ENCODE peak calls at places on chromosomes 16 and 17, in seven cellular contexts. One of them, this sample, is unnamed.

GRCh38 chr16:78925071-78925714 is 675.3 kb downstream of the MAF start:
- DNase-seq in mesothelial cell of epicardium: no peak
- DNase-seq in psoas muscle: peak
- DNase-seq in activated B cell treated with CpG ODN at 0.5 μM for 24 hours: no peak
- DNase-seq in fibroblast of lung: no peak
- DNase-seq in AG10803: no peak
- DNase-seq in RWPE1: peak
- DNase-seq in this sample: no peak

GRCh38 chr16:10828851-10829331 is 10.3 kb upstream of the TVP23A start:
- DNase-seq in mesothelial cell of epicardium: no peak
- DNase-seq in psoas muscle: peak
- DNase-seq in activated B cell treated with CpG ODN at 0.5 μM for 24 hours: no peak
- DNase-seq in fibroblast of lung: peak
- DNase-seq in AG10803: peak
- DNase-seq in RWPE1: peak
- DNase-seq in this sample: no peak

GRCh38 chr17:13940858-13941665 is 128.2 kb upstream of the COX10 start:
- DNase-seq in mesothelial cell of epicardium: no peak
- DNase-seq in psoas muscle: no peak
- DNase-seq in activated B cell treated with CpG ODN at 0.5 μM for 24 hours: no peak
- DNase-seq in fibroblast of lung: peak
- DNase-seq in AG10803: peak
- DNase-seq in RWPE1: peak
- DNase-seq in this sample: no peak

GRCh38 chr16:70678898-70679652 is 6.8 kb downstream of the MTSS2 start:
- DNase-seq in mesothelial cell of epicardium: no peak
- DNase-seq in psoas muscle: peak
- DNase-seq in activated B cell treated with CpG ODN at 0.5 μM for 24 hours: no peak
- DNase-seq in fibroblast of lung: no peak
- DNase-seq in AG10803: no peak
- DNase-seq in RWPE1: no peak
- DNase-seq in this sample: no peak

GRCh38 chr16:1908081-1908633 is 10.1 kb downstream of the HS3ST6 start:
- DNase-seq in mesothelial cell of epicardium: no peak
- DNase-seq in psoas muscle: no peak
- DNase-seq in activated B cell treated with CpG ODN at 0.5 μM for 24 hours: no peak
- DNase-seq in fibroblast of lung: no peak
- DNase-seq in AG10803: peak
- DNase-seq in RWPE1: no peak
- DNase-seq in this sample: no peak

GRCh38 chr17:7848131-7848579 is 6.7 kb upstream of the TMEM88 start:
- DNase-seq in mesothelial cell of epicardium: no peak
- DNase-seq in psoas muscle: no peak
- DNase-seq in activated B cell treated with CpG ODN at 0.5 μM for 24 hours: no peak
- DNase-seq in fibroblast of lung: no peak
- DNase-seq in AG10803: no peak
- DNase-seq in RWPE1: no peak
- DNase-seq in this sample: no peak

GRCh38 chr17:65530158-65530984 is 31.1 kb downstream of the AXIN2 start:
- DNase-seq in mesothelial cell of epicardium: no peak
- DNase-seq in psoas muscle: no peak
- DNase-seq in activated B cell treated with CpG ODN at 0.5 μM for 24 hours: no peak
- DNase-seq in fibroblast of lung: no peak
- DNase-seq in AG10803: no peak
- DNase-seq in RWPE1: no peak
- DNase-seq in this sample: no peak

GRCh38 chr16:82331397-82331796 is 161.4 kb upstream of the MPHOSPH6 start:
- DNase-seq in mesothelial cell of epicardium: no peak
- DNase-seq in psoas muscle: no peak
- DNase-seq in activated B cell treated with CpG ODN at 0.5 μM for 24 hours: no peak
- DNase-seq in fibroblast of lung: no peak
- DNase-seq in AG10803: no peak
- DNase-seq in RWPE1: no peak
- DNase-seq in this sample: no peak

GRCh38 chr17:55699178-55699865 is 23.3 kb downstream of the TMEM100 start:
- DNase-seq in mesothelial cell of epicardium: no peak
- DNase-seq in psoas muscle: no peak
- DNase-seq in activated B cell treated with CpG ODN at 0.5 μM for 24 hours: no peak
- DNase-seq in fibroblast of lung: no peak
- DNase-seq in AG10803: no peak
- DNase-seq in RWPE1: no peak
- DNase-seq in this sample: no peak

GRCh38 chr17:43219746-43220380 is 8.2 kb downstream of the TMEM106A start:
- DNase-seq in mesothelial cell of epicardium: no peak
- DNase-seq in psoas muscle: no peak
- DNase-seq in activated B cell treated with CpG ODN at 0.5 μM for 24 hours: no peak
- DNase-seq in fibroblast of lung: no peak
- DNase-seq in AG10803: no peak
- DNase-seq in RWPE1: no peak
- DNase-seq in this sample: no peak

GRCh38 chr17:27602721-27603445 is 28.1 kb upstream of the LGALS9 start:
- DNase-seq in mesothelial cell of epicardium: peak
- DNase-seq in psoas muscle: peak
- DNase-seq in activated B cell treated with CpG ODN at 0.5 μM for 24 hours: peak
- DNase-seq in fibroblast of lung: peak
- DNase-seq in AG10803: peak
- DNase-seq in RWPE1: peak
- DNase-seq in this sample: peak

GRCh38 chr17:35057332-35057915 is 6.1 kb downstream of the RFFL start:
- DNase-seq in mesothelial cell of epicardium: no peak
- DNase-seq in psoas muscle: no peak
- DNase-seq in activated B cell treated with CpG ODN at 0.5 μM for 24 hours: no peak
- DNase-seq in fibroblast of lung: no peak
- DNase-seq in AG10803: no peak
- DNase-seq in RWPE1: no peak
- DNase-seq in this sample: no peak

GRCh38 chr16:69217433-69217832 is 30.5 kb downstream of the SNTB2 start:
- DNase-seq in mesothelial cell of epicardium: no peak
- DNase-seq in psoas muscle: no peak
- DNase-seq in activated B cell treated with CpG ODN at 0.5 μM for 24 hours: no peak
- DNase-seq in fibroblast of lung: peak
- DNase-seq in AG10803: peak
- DNase-seq in RWPE1: peak
- DNase-seq in this sample: no peak

GRCh38 chr16:56606688-56607618 is 1.4 kb upstream of the MT2A start:
- DNase-seq in mesothelial cell of epicardium: no peak
- DNase-seq in psoas muscle: peak
- DNase-seq in activated B cell treated with CpG ODN at 0.5 μM for 24 hours: no peak
- DNase-seq in fibroblast of lung: peak
- DNase-seq in AG10803: peak
- DNase-seq in RWPE1: peak
- DNase-seq in this sample: no peak

GRCh38 chr16:20868890-20869289 is 31.3 kb downstream of the DCUN1D3 start:
- DNase-seq in mesothelial cell of epicardium: no peak
- DNase-seq in psoas muscle: peak
- DNase-seq in activated B cell treated with CpG ODN at 0.5 μM for 24 hours: no peak
- DNase-seq in fibroblast of lung: peak
- DNase-seq in AG10803: peak
- DNase-seq in RWPE1: no peak
- DNase-seq in this sample: no peak

DNA sequence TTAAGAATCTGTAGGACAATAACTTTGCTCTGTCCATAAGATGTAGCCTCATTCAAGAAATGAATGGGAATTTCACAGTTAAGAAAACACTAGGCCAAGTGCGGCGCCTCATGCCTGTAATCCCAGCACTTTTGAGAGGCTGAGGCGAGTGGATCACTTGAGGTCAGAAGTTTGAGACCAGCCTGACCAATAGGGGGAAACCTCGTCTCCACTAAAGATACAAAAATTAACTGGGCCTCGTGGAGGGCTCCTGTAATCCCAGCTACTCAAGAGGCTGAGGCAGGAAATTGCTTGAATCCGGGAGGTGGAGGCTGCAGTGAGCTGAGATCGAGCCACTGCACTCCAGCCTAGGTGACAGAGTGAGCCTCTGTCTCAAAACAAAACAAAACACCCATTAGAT is 19.9 kb upstream of the RSL1D1 start:
- DNase-seq in mesothelial cell of epicardium: no peak
- DNase-seq in psoas muscle: no peak
- DNase-seq in activated B cell treated with CpG ODN at 0.5 μM for 24 hours: no peak
- DNase-seq in fibroblast of lung: peak
- DNase-seq in AG10803: peak
- DNase-seq in RWPE1: no peak
- DNase-seq in this sample: no peak
- TF ChIP-seq CTCF in mesothelial cell of epicardium: no peak
- TF ChIP-seq CTCF in psoas muscle: no peak
- TF ChIP-seq CTCF in activated B cell treated with CpG ODN at 0.5 μM for 24 hours: no peak
- TF ChIP-seq CTCF in fibroblast of lung: peak
- TF ChIP-seq CTCF in AG10803: peak
- TF ChIP-seq CTCF in RWPE1: peak
- TF ChIP-seq CTCF in this sample: peak

GRCh38 chr17:72462814-72463213 is 342.0 kb downstream of the SOX9 start:
- DNase-seq in mesothelial cell of epicardium: no peak
- DNase-seq in psoas muscle: no peak
- DNase-seq in activated B cell treated with CpG ODN at 0.5 μM for 24 hours: no peak
- DNase-seq in fibroblast of lung: peak
- DNase-seq in AG10803: no peak
- DNase-seq in RWPE1: no peak
- DNase-seq in this sample: no peak

GRCh38 chr17:72466606-72467005 is 345.8 kb downstream of the SOX9 start:
- DNase-seq in mesothelial cell of epicardium: no peak
- DNase-seq in psoas muscle: no peak
- DNase-seq in activated B cell treated with CpG ODN at 0.5 μM for 24 hours: no peak
- DNase-seq in fibroblast of lung: no peak
- DNase-seq in AG10803: no peak
- DNase-seq in RWPE1: no peak
- DNase-seq in this sample: no peak

GRCh38 chr17:72466199-72466598 is 345.4 kb downstream of the SOX9 start:
- DNase-seq in mesothelial cell of epicardium: no peak
- DNase-seq in psoas muscle: no peak
- DNase-seq in activated B cell treated with CpG ODN at 0.5 μM for 24 hours: no peak
- DNase-seq in fibroblast of lung: peak
- DNase-seq in AG10803: peak
- DNase-seq in RWPE1: peak
- DNase-seq in this sample: no peak

GRCh38 chr17:72463287-72464102 is 342.7 kb downstream of the SOX9 start:
- DNase-seq in mesothelial cell of epicardium: no peak
- DNase-seq in psoas muscle: no peak
- DNase-seq in activated B cell treated with CpG ODN at 0.5 μM for 24 hours: no peak
- DNase-seq in fibroblast of lung: no peak
- DNase-seq in AG10803: no peak
- DNase-seq in RWPE1: no peak
- DNase-seq in this sample: no peak

DNA sequence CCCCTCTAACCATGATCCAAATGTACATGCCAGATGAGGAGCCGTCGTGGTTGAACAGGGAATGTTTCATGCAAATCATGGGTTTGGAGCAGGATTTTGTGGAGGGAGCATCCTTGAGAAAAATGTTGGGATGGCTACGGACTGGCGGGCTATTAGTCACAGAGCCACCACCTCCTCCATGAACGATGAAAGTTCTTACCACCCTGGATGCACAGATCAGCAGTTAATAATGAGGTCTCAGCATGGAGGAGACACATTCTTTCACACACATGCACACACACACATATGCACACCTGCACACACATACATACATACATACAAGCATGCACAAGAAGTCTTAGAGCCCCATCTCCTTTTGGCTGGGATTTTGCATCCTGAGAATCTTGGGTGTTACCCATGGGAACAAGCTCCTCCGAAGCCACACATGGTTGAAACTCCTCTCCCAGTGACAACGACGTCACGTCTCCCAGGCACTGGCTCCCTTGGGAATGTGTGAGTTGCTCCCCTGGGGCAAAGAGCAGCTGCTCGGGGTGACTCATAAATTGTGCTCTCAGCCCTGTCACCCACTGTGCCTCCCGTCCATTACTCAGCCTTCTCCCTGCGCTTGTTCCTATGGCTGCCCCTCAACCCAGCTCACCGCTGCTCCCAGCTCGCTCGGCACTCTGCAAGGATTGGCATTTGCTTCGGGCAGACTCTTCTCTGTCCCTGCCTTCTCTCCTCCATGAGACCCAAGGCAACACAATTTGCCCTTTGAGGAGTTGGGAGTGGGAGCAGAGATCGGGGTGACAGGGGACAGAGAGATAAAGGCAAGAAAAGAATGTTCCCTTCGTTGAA is 344.6 kb downstream of the SOX9 start:
- DNase-seq in mesothelial cell of epicardium: no peak
- DNase-seq in psoas muscle: no peak
- DNase-seq in activated B cell treated with CpG ODN at 0.5 μM for 24 hours: no peak
- DNase-seq in fibroblast of lung: peak
- DNase-seq in AG10803: peak
- DNase-seq in RWPE1: peak
- DNase-seq in this sample: no peak
- TF ChIP-seq CTCF in mesothelial cell of epicardium: no peak
- TF ChIP-seq CTCF in psoas muscle: no peak
- TF ChIP-seq CTCF in activated B cell treated with CpG ODN at 0.5 μM for 24 hours: no peak
- TF ChIP-seq CTCF in fibroblast of lung: no peak
- TF ChIP-seq CTCF in AG10803: no peak
- TF ChIP-seq CTCF in RWPE1: no peak
- TF ChIP-seq CTCF in this sample: no peak

GRCh38 chr17:44409309-44410028 is 20.0 kb upstream of the ITGA2B start:
- DNase-seq in mesothelial cell of epicardium: no peak
- DNase-seq in psoas muscle: no peak
- DNase-seq in activated B cell treated with CpG ODN at 0.5 μM for 24 hours: no peak
- DNase-seq in fibroblast of lung: no peak
- DNase-seq in AG10803: no peak
- DNase-seq in RWPE1: no peak
- DNase-seq in this sample: no peak
- TF ChIP-seq CTCF in mesothelial cell of epicardium: no peak
- TF ChIP-seq CTCF in psoas muscle: no peak
- TF ChIP-seq CTCF in activated B cell treated with CpG ODN at 0.5 μM for 24 hours: no peak
- TF ChIP-seq CTCF in fibroblast of lung: peak
- TF ChIP-seq CTCF in AG10803: no peak
- TF ChIP-seq CTCF in RWPE1: no peak
- TF ChIP-seq CTCF in this sample: peak

DNA sequence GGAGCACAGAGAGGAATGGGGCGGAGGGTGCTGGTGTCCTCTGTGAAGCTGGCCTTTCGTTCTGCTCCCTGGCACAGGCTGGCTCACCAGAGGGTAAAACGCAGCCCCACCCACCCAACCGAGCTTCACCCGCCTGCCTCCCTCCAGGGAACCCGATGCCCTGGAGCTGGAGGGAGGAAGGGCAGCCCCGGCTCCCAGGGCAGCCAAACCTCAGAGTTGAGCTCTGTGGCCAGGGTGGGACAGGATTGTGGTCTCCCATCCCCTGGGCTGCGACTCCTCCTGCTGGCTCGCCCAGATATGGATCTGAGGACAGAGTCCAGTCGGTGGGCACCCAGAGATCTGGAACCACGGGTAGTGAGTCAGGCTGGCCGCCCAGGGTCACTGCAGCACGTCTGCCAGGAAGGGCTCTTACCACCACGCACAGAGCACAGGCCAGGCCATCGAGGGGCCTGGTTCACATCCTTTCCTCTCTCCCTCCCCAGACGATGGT is 42.6 kb upstream of the CHMP6 start:
- DNase-seq in mesothelial cell of epicardium: peak
- DNase-seq in psoas muscle: peak
- DNase-seq in activated B cell treated with CpG ODN at 0.5 μM for 24 hours: no peak
- DNase-seq in fibroblast of lung: no peak
- DNase-seq in AG10803: no peak
- DNase-seq in RWPE1: no peak
- DNase-seq in this sample: no peak
- TF ChIP-seq CTCF in mesothelial cell of epicardium: no peak
- TF ChIP-seq CTCF in psoas muscle: no peak
- TF ChIP-seq CTCF in activated B cell treated with CpG ODN at 0.5 μM for 24 hours: no peak
- TF ChIP-seq CTCF in fibroblast of lung: peak
- TF ChIP-seq CTCF in AG10803: no peak
- TF ChIP-seq CTCF in RWPE1: no peak
- TF ChIP-seq CTCF in this sample: no peak

This sample was measured in progenitor cell of endocrine pancreas.